ENCODE peak calls at places on chromosome 16, in eight cellular contexts. One of them, this sample, is unnamed.

GRCh38 chr16:83669456-83669855 is 138.3 kb upstream of the HSBP1 start:
- DNase-seq in HTR-8/SVneo: no peak
- DNase-seq in C1 segment of cervical spinal cord: no peak
- DNase-seq in occipital lobe: no peak
- DNase-seq in non-pigmented ciliary epithelial cell: no peak
- DNase-seq in CD8-positive, alpha-beta memory T cell: no peak
- DNase-seq in left lobe of liver: no peak
- DNase-seq in ACHN: no peak
- DNase-seq in this sample: no peak

GRCh38 chr16:12168054-12169018 is 191.8 kb downstream of the SNX29 start:
- DNase-seq in CD8-positive, alpha-beta memory T cell: no peak
- DNase-seq in ACHN: no peak
- DNase-seq in left lobe of liver: no peak
- DNase-seq in HTR-8/SVneo: no peak
- DNase-seq in C1 segment of cervical spinal cord: no peak
- DNase-seq in occipital lobe: no peak
- DNase-seq in non-pigmented ciliary epithelial cell: no peak
- DNase-seq in this sample: no peak

GRCh38 chr16:15647615-15648014 is 2.4 kb upstream of the NDE1 start:
- DNase-seq in HTR-8/SVneo: no peak
- DNase-seq in C1 segment of cervical spinal cord: no peak
- DNase-seq in ACHN: no peak
- DNase-seq in occipital lobe: no peak
- DNase-seq in non-pigmented ciliary epithelial cell: no peak
- DNase-seq in left lobe of liver: no peak
- DNase-seq in CD8-positive, alpha-beta memory T cell: no peak
- DNase-seq in this sample: no peak

GRCh38 chr16:69917739-69918138 is 33.4 kb upstream of the CLEC18A start:
- DNase-seq in C1 segment of cervical spinal cord: no peak
- DNase-seq in left lobe of liver: no peak
- DNase-seq in HTR-8/SVneo: peak; percentile 97
- DNase-seq in CD8-positive, alpha-beta memory T cell: no peak
- DNase-seq in non-pigmented ciliary epithelial cell: peak; percentile 85
- DNase-seq in ACHN: peak; percentile 99
- DNase-seq in occipital lobe: no peak
- DNase-seq in this sample: no peak

GRCh38 chr16:55257971-55258613 is 65.9 kb upstream of the IRX6 start:
- DNase-seq in non-pigmented ciliary epithelial cell: peak; percentile 3
- DNase-seq in occipital lobe: no peak
- DNase-seq in left lobe of liver: peak; percentile 64
- DNase-seq in HTR-8/SVneo: no peak
- DNase-seq in ACHN: peak; percentile 60
- DNase-seq in CD8-positive, alpha-beta memory T cell: peak; percentile 5
- DNase-seq in C1 segment of cervical spinal cord: no peak
- DNase-seq in this sample: no peak

GRCh38 chr16:8990445-8990844 is 26.7 kb upstream of the USP7 start:
- DNase-seq in non-pigmented ciliary epithelial cell: no peak
- DNase-seq in occipital lobe: no peak
- DNase-seq in HTR-8/SVneo: no peak
- DNase-seq in ACHN: no peak
- DNase-seq in left lobe of liver: no peak
- DNase-seq in C1 segment of cervical spinal cord: no peak
- DNase-seq in CD8-positive, alpha-beta memory T cell: no peak
- DNase-seq in this sample: no peak

GRCh38 chr16:11039726-11040125 is 95.4 kb downstream of the CLEC16A start:
- DNase-seq in non-pigmented ciliary epithelial cell: no peak
- DNase-seq in C1 segment of cervical spinal cord: no peak
- DNase-seq in occipital lobe: no peak
- DNase-seq in left lobe of liver: no peak
- DNase-seq in HTR-8/SVneo: no peak
- DNase-seq in ACHN: no peak
- DNase-seq in CD8-positive, alpha-beta memory T cell: no peak
- DNase-seq in this sample: no peak

GRCh38 chr16:68227183-68227793 is 8.6 kb downstream of the ESRP2 start:
- DNase-seq in ACHN: no peak
- DNase-seq in left lobe of liver: no peak
- DNase-seq in occipital lobe: no peak
- DNase-seq in HTR-8/SVneo: no peak
- DNase-seq in CD8-positive, alpha-beta memory T cell: no peak
- DNase-seq in non-pigmented ciliary epithelial cell: no peak
- DNase-seq in C1 segment of cervical spinal cord: no peak
- DNase-seq in this sample: no peak

GRCh38 chr16:66902648-66903543 is 15.8 kb downstream of the CDH16 start:
- DNase-seq in non-pigmented ciliary epithelial cell: no peak
- DNase-seq in occipital lobe: no peak
- DNase-seq in left lobe of liver: no peak
- DNase-seq in HTR-8/SVneo: no peak
- DNase-seq in CD8-positive, alpha-beta memory T cell: no peak
- DNase-seq in C1 segment of cervical spinal cord: no peak
- DNase-seq in ACHN: no peak
- DNase-seq in this sample: no peak

GRCh38 chr16:4240624-4241023 is 1.3 kb downstream of the SRL start:
- DNase-seq in HTR-8/SVneo: no peak
- DNase-seq in non-pigmented ciliary epithelial cell: no peak
- DNase-seq in left lobe of liver: no peak
- DNase-seq in C1 segment of cervical spinal cord: no peak
- DNase-seq in ACHN: no peak
- DNase-seq in occipital lobe: no peak
- DNase-seq in CD8-positive, alpha-beta memory T cell: no peak
- DNase-seq in this sample: no peak

GRCh38 chr16:87344165-87344930 is 27.2 kb upstream of the C16orf95 start:
- DNase-seq in non-pigmented ciliary epithelial cell: no peak
- DNase-seq in left lobe of liver: no peak
- DNase-seq in C1 segment of cervical spinal cord: no peak
- DNase-seq in occipital lobe: no peak
- DNase-seq in CD8-positive, alpha-beta memory T cell: no peak
- DNase-seq in ACHN: no peak
- DNase-seq in HTR-8/SVneo: no peak
- DNase-seq in this sample: no peak

GRCh38 chr16:86508947-86509758 is 1.2 kb upstream of the FOXF1 start:
- DNase-seq in HTR-8/SVneo: peak; percentile 37
- DNase-seq in non-pigmented ciliary epithelial cell: no peak
- DNase-seq in CD8-positive, alpha-beta memory T cell: no peak
- DNase-seq in ACHN: peak; percentile 58
- DNase-seq in occipital lobe: no peak
- DNase-seq in left lobe of liver: peak; percentile 58
- DNase-seq in C1 segment of cervical spinal cord: no peak
- DNase-seq in this sample: no peak

GRCh38 chr16:86531193-86531550 is 20.8 kb downstream of the FOXF1 start:
- DNase-seq in CD8-positive, alpha-beta memory T cell: no peak
- DNase-seq in left lobe of liver: no peak
- DNase-seq in non-pigmented ciliary epithelial cell: no peak
- DNase-seq in ACHN: no peak
- DNase-seq in HTR-8/SVneo: no peak
- DNase-seq in C1 segment of cervical spinal cord: peak; percentile 82
- DNase-seq in occipital lobe: peak; percentile 67
- DNase-seq in this sample: no peak

GRCh38 chr16:89194340-89195311 is 5.7 kb downstream of the SLC22A31 start:
- DNase-seq in left lobe of liver: no peak
- DNase-seq in CD8-positive, alpha-beta memory T cell: no peak
- DNase-seq in ACHN: no peak
- DNase-seq in non-pigmented ciliary epithelial cell: no peak
- DNase-seq in HTR-8/SVneo: no peak
- DNase-seq in C1 segment of cervical spinal cord: no peak
- DNase-seq in occipital lobe: no peak
- DNase-seq in this sample: no peak

GRCh38 chr16:70395345-70395901 is 43.5 kb downstream of the ST3GAL2 start:
- DNase-seq in C1 segment of cervical spinal cord: no peak
- DNase-seq in occipital lobe: no peak
- DNase-seq in left lobe of liver: peak; percentile 80
- DNase-seq in ACHN: peak; percentile 67
- DNase-seq in CD8-positive, alpha-beta memory T cell: peak; percentile 52
- DNase-seq in non-pigmented ciliary epithelial cell: no peak
- DNase-seq in HTR-8/SVneo: peak; percentile 79
- DNase-seq in this sample: peak; percentile 32

GRCh38 chr16:22313141-22313781 is 16.1 kb downstream of the POLR3E start:
- DNase-seq in HTR-8/SVneo: no peak
- DNase-seq in left lobe of liver: no peak
- DNase-seq in ACHN: no peak
- DNase-seq in CD8-positive, alpha-beta memory T cell: no peak
- DNase-seq in non-pigmented ciliary epithelial cell: no peak
- DNase-seq in C1 segment of cervical spinal cord: no peak
- DNase-seq in occipital lobe: no peak
- DNase-seq in this sample: no peak

GRCh38 chr16:29757950-29758466 is 12.2 kb upstream of the C16orf54 start:
- DNase-seq in CD8-positive, alpha-beta memory T cell: no peak
- DNase-seq in occipital lobe: no peak
- DNase-seq in HTR-8/SVneo: no peak
- DNase-seq in non-pigmented ciliary epithelial cell: peak; percentile 32
- DNase-seq in C1 segment of cervical spinal cord: no peak
- DNase-seq in ACHN: no peak
- DNase-seq in left lobe of liver: peak; percentile 77
- DNase-seq in this sample: no peak

GRCh38 chr16:85460983-85461813 is 151.9 kb upstream of the GSE1 start:
- DNase-seq in ACHN: no peak
- DNase-seq in C1 segment of cervical spinal cord: no peak
- DNase-seq in non-pigmented ciliary epithelial cell: peak; percentile 8
- DNase-seq in occipital lobe: no peak
- DNase-seq in left lobe of liver: no peak
- DNase-seq in HTR-8/SVneo: no peak
- DNase-seq in CD8-positive, alpha-beta memory T cell: no peak
- DNase-seq in this sample: no peak

GRCh38 chr16:56729736-56730662 is at the start of gene NUP93:
- DNase-seq in occipital lobe: peak; percentile 91
- DNase-seq in left lobe of liver: peak; percentile 93
- DNase-seq in HTR-8/SVneo: peak; percentile 89
- DNase-seq in ACHN: peak; percentile 97
- DNase-seq in CD8-positive, alpha-beta memory T cell: peak; percentile 87
- DNase-seq in non-pigmented ciliary epithelial cell: peak; percentile 54
- DNase-seq in C1 segment of cervical spinal cord: peak; percentile 89
- DNase-seq in this sample: peak; percentile 86

GRCh38 chr16:47523342-47524006 is 62.3 kb downstream of the PHKB start:
- DNase-seq in C1 segment of cervical spinal cord: no peak
- DNase-seq in left lobe of liver: no peak
- DNase-seq in non-pigmented ciliary epithelial cell: no peak
- DNase-seq in ACHN: peak; percentile 59
- DNase-seq in HTR-8/SVneo: no peak
- DNase-seq in occipital lobe: no peak
- DNase-seq in CD8-positive, alpha-beta memory T cell: no peak
- DNase-seq in this sample: no peak

GRCh38 chr16:11431915-11432465 is 86.7 kb downstream of the RMI2 start:
- DNase-seq in non-pigmented ciliary epithelial cell: no peak
- DNase-seq in ACHN: no peak
- DNase-seq in left lobe of liver: no peak
- DNase-seq in C1 segment of cervical spinal cord: no peak
- DNase-seq in CD8-positive, alpha-beta memory T cell: no peak
- DNase-seq in occipital lobe: no peak
- DNase-seq in HTR-8/SVneo: no peak
- DNase-seq in this sample: no peak

GRCh38 chr16:47180073-47180472 is 36.3 kb upstream of the NETO2 start:
- DNase-seq in CD8-positive, alpha-beta memory T cell: no peak
- DNase-seq in non-pigmented ciliary epithelial cell: no peak
- DNase-seq in C1 segment of cervical spinal cord: no peak
- DNase-seq in HTR-8/SVneo: no peak
- DNase-seq in left lobe of liver: no peak
- DNase-seq in occipital lobe: no peak
- DNase-seq in ACHN: no peak
- DNase-seq in this sample: no peak

GRCh38 chr16:60123387-60124023 is 1389.4 kb upstream of the GOT2 start:
- DNase-seq in occipital lobe: no peak
- DNase-seq in left lobe of liver: no peak
- DNase-seq in C1 segment of cervical spinal cord: no peak
- DNase-seq in non-pigmented ciliary epithelial cell: no peak
- DNase-seq in CD8-positive, alpha-beta memory T cell: no peak
- DNase-seq in HTR-8/SVneo: no peak
- DNase-seq in ACHN: no peak
- DNase-seq in this sample: no peak

GRCh38 chr16:15610369-15610871 is 32.5 kb downstream of the MARF1 start:
- DNase-seq in left lobe of liver: no peak
- DNase-seq in occipital lobe: no peak
- DNase-seq in CD8-positive, alpha-beta memory T cell: no peak
- DNase-seq in HTR-8/SVneo: no peak
- DNase-seq in C1 segment of cervical spinal cord: no peak
- DNase-seq in ACHN: no peak
- DNase-seq in non-pigmented ciliary epithelial cell: no peak
- DNase-seq in this sample: no peak

GRCh38 chr16:81697321-81697885 is 81.7 kb upstream of the PLCG2 start:
- DNase-seq in occipital lobe: no peak
- DNase-seq in non-pigmented ciliary epithelial cell: no peak
- DNase-seq in CD8-positive, alpha-beta memory T cell: peak; percentile 24
- DNase-seq in C1 segment of cervical spinal cord: peak; percentile 56
- DNase-seq in left lobe of liver: peak; percentile 67
- DNase-seq in HTR-8/SVneo: peak; percentile 81
- DNase-seq in ACHN: peak; percentile 71
- DNase-seq in this sample: peak; percentile 32

GRCh38 chr16:2194166-2194834 is 2.1 kb downstream of the CASKIN1 start:
- DNase-seq in occipital lobe: no peak
- DNase-seq in ACHN: peak; percentile 23
- DNase-seq in C1 segment of cervical spinal cord: no peak
- DNase-seq in HTR-8/SVneo: peak; percentile 45
- DNase-seq in left lobe of liver: no peak
- DNase-seq in non-pigmented ciliary epithelial cell: no peak
- DNase-seq in CD8-positive, alpha-beta memory T cell: no peak
- DNase-seq in this sample: no peak

GRCh38 chr16:17311333-17312099 is 159.2 kb downstream of the XYLT1 start:
- DNase-seq in left lobe of liver: no peak
- DNase-seq in HTR-8/SVneo: no peak
- DNase-seq in ACHN: no peak
- DNase-seq in C1 segment of cervical spinal cord: no peak
- DNase-seq in non-pigmented ciliary epithelial cell: no peak
- DNase-seq in CD8-positive, alpha-beta memory T cell: no peak
- DNase-seq in occipital lobe: no peak
- DNase-seq in this sample: no peak

GRCh38 chr16:23952128-23953041 is 116.6 kb downstream of the PRKCB start:
- DNase-seq in HTR-8/SVneo: no peak
- DNase-seq in non-pigmented ciliary epithelial cell: no peak
- DNase-seq in ACHN: peak; percentile 18
- DNase-seq in occipital lobe: peak; percentile 23
- DNase-seq in left lobe of liver: no peak
- DNase-seq in C1 segment of cervical spinal cord: peak; percentile 23
- DNase-seq in CD8-positive, alpha-beta memory T cell: peak; percentile 31
- DNase-seq in this sample: no peak

GRCh38 chr16:638034-638543 is 2.0 kb upstream of the METTL26 start:
- DNase-seq in ACHN: no peak
- DNase-seq in HTR-8/SVneo: no peak
- DNase-seq in left lobe of liver: no peak
- DNase-seq in CD8-positive, alpha-beta memory T cell: no peak
- DNase-seq in occipital lobe: no peak
- DNase-seq in non-pigmented ciliary epithelial cell: no peak
- DNase-seq in C1 segment of cervical spinal cord: no peak
- DNase-seq in this sample: no peak

This sample was measured in activated effector memory CD4-positive, alpha-beta T cell treated with Interleukin-2 at 50 U/mL for 16 hours.